ENCODE peak calls at places on chromosomes 5 and 9, in four cellular contexts. One of them, this sample, is unnamed. For H3K27me3, the result is how much of the 10 kb centered on the place peaks cover.

GRCh38 chr9:100409176-100409556 is 17.8 kb upstream of the MSANTD3 start:
- DNase-seq in cardiac muscle cell: no peak
- DNase-seq in AG04450: no peak
- DNase-seq in IMR-90: no peak
- DNase-seq in this sample: no peak

GRCh38 chr5:151178779-151179488 is 21.4 kb upstream of the ANXA6 start:
- DNase-seq in IMR-90: no peak
- DNase-seq in AG04450: no peak
- DNase-seq in cardiac muscle cell: no peak
- DNase-seq in this sample: no peak

GRCh38 chr5:170572453-170572852 is 68.6 kb downstream of the KCNIP1 start:
- DNase-seq in IMR-90: no peak
- DNase-seq in cardiac muscle cell: no peak
- DNase-seq in AG04450: no peak
- DNase-seq in this sample: no peak

GRCh38 chr9:136111190-136111589 is 7.5 kb downstream of the TMEM250 start:
- DNase-seq in AG04450: no peak
- DNase-seq in IMR-90: no peak
- DNase-seq in cardiac muscle cell: no peak
- DNase-seq in this sample: no peak

GRCh38 chr9:110031511-110032173 is 176.3 kb downstream of the C9orf152 start:
- DNase-seq in IMR-90: peak
- DNase-seq in AG04450: peak
- DNase-seq in cardiac muscle cell: no peak
- DNase-seq in this sample: no peak

GRCh38 chr5:64637144-64637543 is 53.2 kb upstream of the SHISAL2B start:
- DNase-seq in IMR-90: no peak
- DNase-seq in cardiac muscle cell: no peak
- DNase-seq in AG04450: no peak
- DNase-seq in this sample: no peak

GRCh38 chr5:163005949-163006348 is 431.4 kb upstream of the CCNG1 start:
- DNase-seq in cardiac muscle cell: no peak
- DNase-seq in IMR-90: no peak
- DNase-seq in AG04450: no peak
- DNase-seq in this sample: no peak

GRCh38 chr5:143008809-143009521 is 238.8 kb downstream of the ARHGAP26 start:
- DNase-seq in AG04450: peak
- DNase-seq in IMR-90: peak
- DNase-seq in cardiac muscle cell: no peak
- DNase-seq in this sample: peak

GRCh38 chr9:128104171-128104618 is 23.3 kb downstream of the PTGES2 start:
- DNase-seq in cardiac muscle cell: no peak
- DNase-seq in AG04450: no peak
- DNase-seq in IMR-90: no peak
- DNase-seq in this sample: no peak

GRCh38 chr9:130432362-130432761 is 12.4 kb upstream of the ASS1 start:
- DNase-seq in IMR-90: no peak
- DNase-seq in AG04450: no peak
- DNase-seq in cardiac muscle cell: no peak
- DNase-seq in this sample: no peak

GRCh38 chr5:68046445-68046844 is 169.1 kb upstream of the PIK3R1 start:
- DNase-seq in cardiac muscle cell: no peak
- DNase-seq in AG04450: peak
- DNase-seq in IMR-90: peak
- DNase-seq in this sample: peak
- H3K4me3 ChIP-seq in cardiac muscle cell: no peak
- H3K4me3 ChIP-seq in AG04450: no peak
- H3K4me3 ChIP-seq in IMR-90: no peak
- H3K4me3 ChIP-seq in this sample: no peak

GRCh38 chr5:180647465-180647864 is 1.9 kb downstream of the FLT4 start:
- DNase-seq in IMR-90: no peak
- DNase-seq in AG04450: no peak
- DNase-seq in cardiac muscle cell: no peak
- DNase-seq in this sample: no peak

GRCh38 chr5:180647941-180648500 is 1.4 kb downstream of the FLT4 start:
- DNase-seq in cardiac muscle cell: no peak
- DNase-seq in IMR-90: no peak
- DNase-seq in AG04450: no peak
- DNase-seq in this sample: no peak

GRCh38 chr5:180649297-180650039 is at the start of gene FLT4:
- DNase-seq in AG04450: no peak
- DNase-seq in IMR-90: no peak
- DNase-seq in cardiac muscle cell: no peak
- DNase-seq in this sample: no peak

GRCh38 chr5:180646963-180647305 is 2.5 kb downstream of the FLT4 start:
- DNase-seq in AG04450: no peak
- DNase-seq in IMR-90: no peak
- DNase-seq in cardiac muscle cell: no peak
- DNase-seq in this sample: no peak

GRCh38 chr5:180648658-180649296 is 623 bp downstream of the FLT4 start:
- DNase-seq in AG04450: no peak
- DNase-seq in IMR-90: no peak
- DNase-seq in cardiac muscle cell: peak
- DNase-seq in this sample: no peak
- TF ChIP-seq CTCF in AG04450: no peak
- TF ChIP-seq CTCF in IMR-90: peak
- TF ChIP-seq CTCF in cardiac muscle cell: peak
- TF ChIP-seq CTCF in this sample: no peak

GRCh38 chr9:133642708-133643361 is 6.7 kb downstream of the DBH start:
- DNase-seq in AG04450: no peak
- DNase-seq in cardiac muscle cell: no peak
- DNase-seq in IMR-90: no peak
- DNase-seq in this sample: no peak

GRCh38 chr9:133643362-133643755 is 7.2 kb downstream of the DBH start:
- DNase-seq in cardiac muscle cell: no peak
- DNase-seq in AG04450: no peak
- DNase-seq in IMR-90: no peak
- DNase-seq in this sample: no peak

GRCh38 chr9:133644968-133645765 is 9.0 kb downstream of the DBH start:
- DNase-seq in cardiac muscle cell: no peak
- DNase-seq in IMR-90: no peak
- DNase-seq in AG04450: no peak
- DNase-seq in this sample: no peak

GRCh38 chr9:133641861-133642595 is 5.9 kb downstream of the DBH start:
- DNase-seq in cardiac muscle cell: no peak
- DNase-seq in AG04450: no peak
- DNase-seq in IMR-90: no peak
- DNase-seq in this sample: no peak

GRCh38 chr9:133643978-133644760 is 8.0 kb downstream of the DBH start:
- DNase-seq in cardiac muscle cell: no peak
- DNase-seq in AG04450: no peak
- DNase-seq in IMR-90: no peak
- DNase-seq in this sample: no peak
- H3K27me3 ChIP-seq in cardiac muscle cell: under half
- H3K27me3 ChIP-seq in AG04450: under half
- H3K27me3 ChIP-seq in IMR-90: under half
- H3K27me3 ChIP-seq in this sample: under half

GRCh38 chr5:126139086-126139485 is 284.1 kb upstream of the GRAMD2B start:
- DNase-seq in cardiac muscle cell: no peak
- DNase-seq in AG04450: no peak
- DNase-seq in IMR-90: no peak
- DNase-seq in this sample: no peak
- H3K4me3 ChIP-seq in cardiac muscle cell: no peak
- H3K4me3 ChIP-seq in AG04450: no peak
- H3K4me3 ChIP-seq in IMR-90: no peak
- H3K4me3 ChIP-seq in this sample: no peak

GRCh38 chr5:36739751-36740221 is 133.4 kb downstream of the SLC1A3 start:
- DNase-seq in AG04450: peak
- DNase-seq in cardiac muscle cell: peak
- DNase-seq in IMR-90: peak
- DNase-seq in this sample: no peak

GRCh38 chr5:36730537-36731216 is 124.3 kb downstream of the SLC1A3 start:
- DNase-seq in IMR-90: no peak
- DNase-seq in AG04450: no peak
- DNase-seq in cardiac muscle cell: peak
- DNase-seq in this sample: no peak

GRCh38 chr5:36728697-36729543 is 122.5 kb downstream of the SLC1A3 start:
- DNase-seq in cardiac muscle cell: peak
- DNase-seq in IMR-90: peak
- DNase-seq in AG04450: peak
- DNase-seq in this sample: no peak

GRCh38 chr5:36733183-36733582 is 126.8 kb downstream of the SLC1A3 start:
- DNase-seq in AG04450: no peak
- DNase-seq in IMR-90: no peak
- DNase-seq in cardiac muscle cell: no peak
- DNase-seq in this sample: no peak

DNA sequence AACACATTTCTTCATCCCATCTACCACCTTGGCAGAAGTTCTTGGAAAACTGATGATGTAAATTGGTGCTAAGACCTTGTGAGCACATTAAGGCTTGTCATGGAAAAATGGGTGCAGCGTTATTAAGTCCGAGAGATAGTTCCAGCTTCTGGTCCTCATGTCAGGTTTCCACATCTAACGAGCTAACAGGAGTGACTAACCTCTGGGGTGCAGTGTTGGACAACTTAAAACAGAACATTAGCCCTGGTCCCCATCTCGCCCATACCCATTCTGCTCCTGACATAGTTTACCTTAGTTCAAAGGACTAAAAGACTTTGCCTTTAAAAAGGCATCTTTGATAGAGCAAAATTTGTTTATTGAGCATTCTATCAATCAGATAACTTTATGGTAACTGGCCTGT is 128.0 kb downstream of the SLC1A3 start:
- DNase-seq in AG04450: no peak
- DNase-seq in IMR-90: peak
- DNase-seq in cardiac muscle cell: peak
- DNase-seq in this sample: no peak
- TF ChIP-seq CTCF in AG04450: no peak
- TF ChIP-seq CTCF in IMR-90: peak
- TF ChIP-seq CTCF in cardiac muscle cell: peak
- TF ChIP-seq CTCF in this sample: peak

DNA sequence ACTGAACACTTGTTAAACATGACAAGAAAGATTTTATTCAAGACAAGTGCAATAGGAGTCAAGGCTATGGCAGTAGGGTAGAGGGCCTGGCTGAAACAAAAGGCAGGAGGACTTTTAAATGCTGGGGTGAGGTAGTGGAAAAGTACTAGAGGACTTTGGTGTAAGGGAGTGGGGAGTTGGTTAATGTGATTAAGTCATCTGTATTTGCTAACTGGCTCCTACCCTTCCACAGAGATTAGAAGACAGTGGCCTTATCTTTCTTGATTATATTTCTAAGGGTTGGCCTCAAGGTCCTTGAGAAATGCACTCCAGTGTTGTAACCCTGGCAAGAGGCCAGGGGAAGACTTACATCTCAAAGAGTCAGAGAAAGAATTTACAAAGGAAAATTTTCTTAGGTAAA is 160.2 kb upstream of the FTMT start:
- DNase-seq in IMR-90: no peak
- DNase-seq in cardiac muscle cell: peak
- DNase-seq in AG04450: no peak
- DNase-seq in this sample: no peak
- H3K27me3 ChIP-seq in IMR-90: under half
- H3K27me3 ChIP-seq in cardiac muscle cell: under half
- H3K27me3 ChIP-seq in AG04450: under half
- H3K27me3 ChIP-seq in this sample: under half

GRCh38 chr5:1294839-1295649 is at the start of gene TERT:
- DNase-seq in IMR-90: no peak
- DNase-seq in AG04450: no peak
- DNase-seq in cardiac muscle cell: peak
- DNase-seq in this sample: no peak
- H3K4me3 ChIP-seq in IMR-90: no peak
- H3K4me3 ChIP-seq in AG04450: no peak
- H3K4me3 ChIP-seq in cardiac muscle cell: peak
- H3K4me3 ChIP-seq in this sample: no peak

GRCh38 chr9:137305788-137306545 is 3.9 kb upstream of the NRARP start:
- DNase-seq in AG04450: no peak
- DNase-seq in IMR-90: no peak
- DNase-seq in cardiac muscle cell: peak
- DNase-seq in this sample: no peak

GRCh38 chr9:137303893-137304382 is 1.9 kb upstream of the NRARP start:
- DNase-seq in IMR-90: no peak
- DNase-seq in AG04450: no peak
- DNase-seq in cardiac muscle cell: no peak
- DNase-seq in this sample: no peak

GRCh38 chr9:137306546-137307254 is 4.6 kb upstream of the NRARP start:
- DNase-seq in AG04450: no peak
- DNase-seq in IMR-90: no peak
- DNase-seq in cardiac muscle cell: no peak
- DNase-seq in this sample: no peak

GRCh38 chr9:137304383-137305059 is 2.5 kb upstream of the NRARP start:
- DNase-seq in IMR-90: no peak
- DNase-seq in AG04450: no peak
- DNase-seq in cardiac muscle cell: peak
- DNase-seq in this sample: no peak

GRCh38 chr9:137305060-137305787 is 3.2 kb upstream of the NRARP start:
- DNase-seq in AG04450: no peak
- DNase-seq in cardiac muscle cell: peak
- DNase-seq in IMR-90: no peak
- DNase-seq in this sample: no peak
- TF ChIP-seq CTCF in AG04450: peak
- TF ChIP-seq CTCF in cardiac muscle cell: peak
- TF ChIP-seq CTCF in IMR-90: no peak
- TF ChIP-seq CTCF in this sample: peak

GRCh38 chr9:124033348-124033747 is 21.8 kb downstream of the LHX2 start:
- DNase-seq in cardiac muscle cell: no peak
- DNase-seq in IMR-90: no peak
- DNase-seq in AG04450: no peak
- DNase-seq in this sample: no peak
- H3K27me3 ChIP-seq in cardiac muscle cell: half or more
- H3K27me3 ChIP-seq in IMR-90: half or more
- H3K27me3 ChIP-seq in AG04450: half or more
- H3K27me3 ChIP-seq in this sample: under half

GRCh38 chr9:34047864-34048729 is 590 bp downstream of the UBAP2 start:
- DNase-seq in IMR-90: no peak
- DNase-seq in cardiac muscle cell: peak
- DNase-seq in AG04450: no peak
- DNase-seq in this sample: no peak

GRCh38 chr9:34045903-34046302 is 2.8 kb downstream of the UBAP2 start:
- DNase-seq in AG04450: no peak
- DNase-seq in cardiac muscle cell: no peak
- DNase-seq in IMR-90: no peak
- DNase-seq in this sample: no peak

GRCh38 chr9:34049630-34050384 is 1.1 kb upstream of the UBAP2 start:
- DNase-seq in AG04450: no peak
- DNase-seq in cardiac muscle cell: peak
- DNase-seq in IMR-90: no peak
- DNase-seq in this sample: no peak

GRCh38 chr9:34048730-34049629 is at the start of gene UBAP2:
- DNase-seq in IMR-90: peak
- DNase-seq in AG04450: peak
- DNase-seq in cardiac muscle cell: peak
- DNase-seq in this sample: peak

GRCh38 chr9:34046784-34047379 is 1.8 kb downstream of the UBAP2 start:
- DNase-seq in IMR-90: peak
- DNase-seq in AG04450: no peak
- DNase-seq in cardiac muscle cell: no peak
- DNase-seq in this sample: no peak
- H3K4me3 ChIP-seq in IMR-90: no peak
- H3K4me3 ChIP-seq in AG04450: peak
- H3K4me3 ChIP-seq in cardiac muscle cell: peak
- H3K4me3 ChIP-seq in this sample: no peak